ENCODE peak calls at places on chromosome 3, in nine cellular contexts. O is GM12891, V is heart left ventricle, P is endothelial cell of umbilical vein, S is right lobe of liver, H is uterus, L is sigmoid colon, X is body of pancreas, M is HepG2. A is an unnamed sample.

GRCh38 chr3:181709537-181710279 is 2.0 kb upstream of the SOX2 start:
- DNase-seq in O (no peak), V (peak; percentile 49), P (peak; percentile 62), S (peak; percentile 81), H (peak; percentile 55), L (peak; percentile 78), X (peak; percentile 82), M (peak; percentile 19), A (peak; percentile 85)

GRCh38 chr3:139204756-139205155 is 139.1 kb upstream of the MRPS22 start:
- DNase-seq in O (no peak), V (no peak), P (no peak), S (no peak), H (no peak), L (no peak), X (no peak), M (no peak), A (no peak)

GRCh38 chr3:125375950-125376679 is 990 bp upstream of the ZNF148 start:
- DNase-seq in O (no peak), V (no peak), P (no peak), S (no peak), H (no peak), L (no peak), X (no peak), M (peak; percentile 78), A (peak; percentile 43)

GRCh38 chr3:115286529-115287197 is 139.6 kb upstream of the ZBTB20 start:
- DNase-seq in O (no peak), V (no peak), P (no peak), S (no peak), H (no peak), L (no peak), X (no peak), M (no peak), A (no peak)

GRCh38 chr3:49263490-49263889 is 13.5 kb downstream of the C3orf62 start:
- DNase-seq in O (no peak), V (no peak), P (no peak), S (peak; percentile 58), H (peak; percentile 59), L (peak; percentile 76), X (no peak), M (no peak), A (no peak)

GRCh38 chr3:14225421-14225820 is 46.8 kb downstream of the LSM3 start:
- DNase-seq in O (no peak), V (no peak), P (no peak), S (no peak), H (no peak), L (no peak), X (no peak), M (no peak), A (no peak)

GRCh38 chr3:86180696-86181095 is 810.3 kb downstream of the VGLL3 start:
- DNase-seq in O (no peak), V (no peak), P (no peak), S (no peak), H (no peak), L (no peak), X (no peak), M (peak; percentile 12), A (no peak)

GRCh38 chr3:110376119-110376518 is 695.5 kb upstream of the NECTIN3 start:
- DNase-seq in O (no peak), V (no peak), P (no peak), S (no peak), H (no peak), L (no peak), X (no peak), M (no peak), A (no peak)

GRCh38 chr3:39181408-39182335 is 10.7 kb downstream of the XIRP1 start:
- DNase-seq in O (no peak), V (no peak), P (no peak), S (no peak), H (no peak), L (no peak), X (no peak), M (no peak), A (peak; percentile 29)

GRCh38 chr3:30667250-30667585 is 60.8 kb downstream of the TGFBR2 start:
- DNase-seq in O (no peak), V (no peak), P (peak; percentile 63), S (no peak), H (no peak), L (no peak), X (no peak), M (no peak), A (peak; percentile 50)

GRCh38 chr3:197490098-197490497 is 65.7 kb downstream of the BDH1 start:
- DNase-seq in O (no peak), V (no peak), P (peak; percentile 70), S (no peak), H (no peak), L (no peak), X (no peak), M (peak; percentile 38), A (no peak)

GRCh38 chr3:16249336-16249735 is 15.4 kb downstream of the DPH3 start:
- DNase-seq in O (no peak), V (no peak), P (peak; percentile 19), S (no peak), H (no peak), L (no peak), X (no peak), M (no peak), A (peak; percentile 48)

GRCh38 chr3:4712109-4712508 is 219.0 kb downstream of the ITPR1 start:
- DNase-seq in O (no peak), V (no peak), P (no peak), S (no peak), H (no peak), L (no peak), X (no peak), M (no peak), A (no peak)

GRCh38 chr3:11717768-11718581 is 74.3 kb upstream of the VGLL4 start:
- DNase-seq in O (no peak), V (peak; percentile 54), P (peak; percentile 78), S (no peak), H (no peak), L (no peak), X (no peak), M (peak; percentile 53), A (peak; percentile 22)

GRCh38 chr3:11720220-11721113 is 76.8 kb upstream of the VGLL4 start:
- DNase-seq in O (peak; percentile 30), V (peak; percentile 69), P (peak; percentile 88), S (peak; percentile 91), H (peak; percentile 75), L (peak; percentile 88), X (peak; percentile 86), M (peak; percentile 46), A (peak; percentile 23)

GRCh38 chr3:11718582-11719405 is 75.1 kb upstream of the VGLL4 start:
- DNase-seq in O (peak; percentile 32), V (peak; percentile 47), P (peak; percentile 79), S (peak; percentile 67), H (peak; percentile 47), L (peak; percentile 77), X (peak; percentile 63), M (peak; percentile 23), A (peak; percentile 32)

GRCh38 chr3:11721114-11721440 is 77.4 kb upstream of the VGLL4 start:
- DNase-seq in O (no peak), V (no peak), P (no peak), S (no peak), H (no peak), L (no peak), X (peak; percentile 13), M (no peak), A (no peak)

DNA sequence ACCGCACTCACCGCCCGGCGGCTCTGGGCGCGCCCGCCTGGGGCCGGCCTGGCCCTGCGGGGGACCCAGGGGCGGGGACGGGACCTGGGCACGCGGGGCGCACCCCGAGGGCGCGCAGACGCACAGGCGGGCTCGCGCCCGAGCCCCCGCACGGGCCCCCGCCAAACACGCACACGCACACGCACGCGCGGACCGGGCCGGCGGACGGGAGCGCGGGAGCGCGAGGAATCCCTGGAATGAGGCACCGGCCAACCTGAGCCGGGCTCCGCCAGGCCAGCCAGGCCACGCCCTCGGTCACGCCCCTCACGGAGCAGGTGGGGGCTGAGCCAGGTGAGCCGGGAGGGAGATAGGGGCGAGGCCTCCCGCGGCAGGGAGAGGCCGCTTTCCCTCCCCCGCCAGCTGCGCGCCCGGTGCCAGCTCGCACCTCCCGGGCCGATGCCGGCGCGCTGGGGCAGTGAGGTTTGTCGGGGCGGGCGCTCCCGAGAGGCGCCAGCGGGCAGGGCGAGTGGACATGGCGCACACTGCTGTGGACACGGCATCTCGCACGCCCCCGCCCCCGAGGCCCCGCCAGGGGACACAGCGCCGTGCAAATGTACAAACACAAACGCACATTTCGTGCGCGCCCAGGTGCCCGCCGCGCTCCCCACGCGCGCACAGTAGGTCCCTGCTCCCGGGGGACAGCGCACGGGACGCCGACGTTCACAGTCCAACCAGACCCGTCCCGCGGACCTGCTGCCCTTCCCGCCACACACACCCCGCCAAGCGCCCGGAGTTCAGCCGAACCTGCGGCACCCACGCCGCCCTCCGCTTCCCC is 75.9 kb upstream of the VGLL4 start:
- DNase-seq in O (peak; percentile 59), V (peak; percentile 72), P (peak; percentile 66), S (peak; percentile 96), H (peak; percentile 75), L (peak; percentile 85), X (peak; percentile 97), M (peak; percentile 73), A (peak; percentile 40)
- TF ChIP-seq POLR2A in O (no peak), V (no peak), P (no peak), S (peak; percentile 66), H (peak; percentile 61), L (no peak), X (peak; percentile 92), M (no peak), A (no peak)

DNA sequence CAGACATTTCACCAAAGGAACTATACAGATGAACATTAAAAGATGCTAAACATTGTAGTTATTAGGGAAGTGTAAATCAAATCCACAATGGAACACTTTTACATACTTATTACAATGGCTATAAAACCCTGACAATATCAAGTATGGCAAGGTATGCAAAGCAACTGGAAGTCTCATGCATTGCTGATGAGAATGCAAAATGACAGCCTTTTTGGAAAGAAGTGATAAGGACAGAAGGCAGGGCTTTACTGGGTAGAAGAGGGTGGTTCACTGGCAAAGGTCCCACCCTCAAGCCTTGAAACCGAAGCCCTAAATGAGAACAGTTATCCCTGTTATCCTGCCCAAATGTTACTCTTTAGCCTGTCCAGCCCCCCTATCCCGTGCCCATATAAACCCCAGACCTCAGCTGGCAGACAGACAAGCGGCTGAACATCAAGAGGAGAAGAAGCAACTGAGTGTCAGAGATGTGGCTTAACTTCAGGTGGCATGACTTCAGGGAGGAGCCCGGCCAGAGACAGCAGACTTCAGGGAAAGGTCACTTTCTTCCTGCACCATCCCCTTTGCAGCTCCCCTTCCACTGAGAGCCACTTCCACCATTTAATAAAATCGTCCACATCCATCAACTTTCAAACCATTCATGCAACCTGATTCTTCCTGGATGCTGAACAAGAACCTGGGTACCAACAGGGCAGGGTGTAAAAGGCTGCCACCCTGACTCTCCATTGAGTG is 722 bp upstream of the GCSAM start:
- DNase-seq in O (no peak), V (no peak), P (no peak), S (no peak), H (no peak), L (no peak), X (no peak), M (no peak), A (peak; percentile 6)
- TF ChIP-seq POLR2A in O (no peak), V (no peak), P (no peak), S (no peak), H (no peak), L (no peak), X (no peak), M (no peak), A (no peak)

GRCh38 chr3:32502089-32502943 is at the start of gene CMTM6:
- DNase-seq in O (peak; percentile 86), V (peak; percentile 87), P (peak; percentile 78), S (peak; percentile 88), H (peak; percentile 77), L (peak; percentile 91), X (peak; percentile 81), M (peak; percentile 61), A (peak; percentile 88)
- TF ChIP-seq POLR2A in O (peak; percentile 56), V (peak; percentile 53), P (peak; percentile 78), S (peak; percentile 64), H (peak; percentile 67), L (peak; percentile 37), X (peak; percentile 35), M (peak; percentile 46), A (peak; percentile 67)

GRCh38 chr3:51974963-51975856 is at the start of gene ABHD14A:
- DNase-seq in O (peak; percentile 93), V (peak; percentile 57), P (peak; percentile 63), S (peak; percentile 94), H (peak; percentile 83), L (peak; percentile 91), X (peak; percentile 65), M (peak; percentile 37), A (peak; percentile 81)
- TF ChIP-seq POLR2A in O (no peak), V (peak; percentile 33), P (peak; percentile 87), S (peak; percentile 89), H (peak; percentile 76), L (no peak), X (peak; percentile 60), M (peak; percentile 60), A (peak; percentile 49)